ENCODE peak calls at places on chromosomes 2 and 18, in ten cellular contexts. O is fibroblast of lung; C is colonic mucosa; P is right cardiac atrium; E is MM.1S; T is H9; H is cardiac muscle cell; U is CD4-positive, alpha-beta memory T cell; V is heart right ventricle; D is psoas muscle. Y is an unnamed sample. For H3K9me3 and H3K4me1, the result is how much of the 10 kb centered on the place peaks cover.

GRCh38 chr2:96763511-96764252 is 3.0 kb downstream of the CNNM4 start:
- DNase-seq in O (no peak), C (peak), P (no peak), E (no peak), T (peak), H (peak), U (no peak), V (no peak), D (no peak), Y (no peak)

GRCh38 chr2:118971245-118972122 is 29.5 kb downstream of the MARCO start:
- DNase-seq in O (no peak), C (no peak), P (no peak), E (no peak), T (no peak), H (no peak), U (no peak), V (no peak), D (no peak), Y (no peak)

GRCh38 chr2:237498341-237498740 is 11.3 kb downstream of the MLPH start:
- DNase-seq in O (no peak), C (no peak), P (no peak), E (no peak), T (no peak), H (no peak), U (no peak), V (no peak), D (no peak), Y (peak)

GRCh38 chr18:39313992-39314391 is 1748.4 kb upstream of the CELF4 start:
- DNase-seq in O (no peak), C (no peak), P (no peak), E (no peak), T (no peak), H (no peak), U (no peak), V (no peak), D (no peak), Y (no peak)

GRCh38 chr18:57881818-57882413 is 78.8 kb upstream of the ATP8B1 start:
- DNase-seq in O (peak), C (peak), P (peak), E (peak), T (peak), H (peak), U (peak), V (peak), D (peak), Y (peak)

GRCh38 chr2:152483276-152483996 is 148.5 kb downstream of the FMNL2 start:
- DNase-seq in O (no peak), C (no peak), P (no peak), E (no peak), T (no peak), H (no peak), U (no peak), V (no peak), D (no peak), Y (no peak)

GRCh38 chr2:73297151-73297559 is 3.8 kb upstream of the EGR4 start:
- DNase-seq in O (no peak), C (no peak), P (no peak), E (no peak), T (no peak), H (peak), U (no peak), V (no peak), D (no peak), Y (no peak)

GRCh38 chr18:650428-650858 is 7.0 kb upstream of the TYMS start:
- DNase-seq in O (no peak), C (no peak), P (no peak), E (peak), T (no peak), H (no peak), U (no peak), V (no peak), D (no peak), Y (no peak)

GRCh38 chr2:121783180-121783579 is 27.7 kb downstream of the TSN start:
- DNase-seq in O (no peak), C (no peak), P (no peak), E (no peak), T (no peak), H (no peak), U (no peak), V (no peak), D (no peak), Y (no peak)

GRCh38 chr18:31104444-31104843 is 2.2 kb upstream of the DSC2 start:
- DNase-seq in O (no peak), C (no peak), P (no peak), E (no peak), T (no peak), H (no peak), U (no peak), V (no peak), D (no peak), Y (no peak)

GRCh38 chr2:56017784-56018183 is 94.2 kb upstream of the EFEMP1 start:
- DNase-seq in O (no peak), C (no peak), P (no peak), E (no peak), T (no peak), H (no peak), U (no peak), V (no peak), D (no peak), Y (no peak)

GRCh38 chr2:10240911-10241610 is 61.6 kb upstream of the HPCAL1 start:
- DNase-seq in O (no peak), C (no peak), P (no peak), E (no peak), T (no peak), H (no peak), U (no peak), V (no peak), D (no peak), Y (peak)

GRCh38 chr2:66537001-66537400 is 102.1 kb downstream of the MEIS1 start:
- DNase-seq in O (no peak), C (no peak), P (no peak), E (no peak), T (no peak), H (no peak), U (no peak), V (peak), D (no peak), Y (no peak)

GRCh38 chr2:216803803-216804202 is 56.1 kb downstream of the TNP1 start:
- DNase-seq in O (no peak), C (no peak), P (peak), E (no peak), T (no peak), H (no peak), U (no peak), V (peak), D (peak), Y (no peak)

GRCh38 chr18:3903341-3903740 is 453.4 kb downstream of the TGIF1 start:
- DNase-seq in O (peak), C (no peak), P (no peak), E (no peak), T (no peak), H (peak), U (no peak), V (no peak), D (no peak), Y (no peak)

GRCh38 chr2:191352536-191352935 is 107.3 kb downstream of the MYO1B start:
- DNase-seq in O (peak), C (no peak), P (no peak), E (no peak), T (no peak), H (peak), U (no peak), V (no peak), D (no peak), Y (no peak)

GRCh38 chr18:61950371-61950770 is 57.6 kb upstream of the RNF152 start:
- DNase-seq in O (no peak), C (no peak), P (no peak), E (no peak), T (no peak), H (no peak), U (no peak), V (no peak), D (no peak), Y (no peak)

GRCh38 chr2:17813742-17814458 is 2.4 kb upstream of the MSGN1 start:
- DNase-seq in O (no peak), C (no peak), P (peak), E (peak), T (no peak), H (peak), U (no peak), V (peak), D (peak), Y (no peak)

GRCh38 chr2:207640160-207640559 is 15.0 kb upstream of the METTL21A start:
- DNase-seq in O (no peak), C (no peak), P (no peak), E (no peak), T (no peak), H (no peak), U (no peak), V (no peak), D (no peak), Y (no peak)

GRCh38 chr2:582792-583528 is 94.2 kb downstream of the TMEM18 start:
- DNase-seq in O (no peak), C (no peak), P (no peak), E (no peak), T (no peak), H (no peak), U (no peak), V (no peak), D (no peak), Y (no peak)

GRCh38 chr18:77103991-77104521 is 28.5 kb downstream of the MBP start:
- DNase-seq in O (no peak), C (no peak), P (no peak), E (no peak), T (no peak), H (peak), U (no peak), V (no peak), D (no peak), Y (no peak)

GRCh38 chr2:36356990-36357505 is 1.5 kb downstream of the CRIM1 start:
- DNase-seq in O (no peak), C (no peak), P (peak), E (peak), T (no peak), H (no peak), U (no peak), V (peak), D (no peak), Y (no peak)

GRCh38 chr2:221312634-221313033 is 259.5 kb downstream of the EPHA4 start:
- DNase-seq in O (no peak), C (no peak), P (no peak), E (no peak), T (no peak), H (no peak), U (peak), V (no peak), D (no peak), Y (no peak)

GRCh38 chr18:3248670-3249359 is 1.2 kb downstream of the MYL12A start:
- DNase-seq in O (peak), C (peak), P (no peak), E (peak), T (no peak), H (peak), U (peak), V (peak), D (no peak), Y (no peak)

GRCh38 chr2:45696708-45697107 is 45.2 kb downstream of the PRKCE start:
- DNase-seq in O (no peak), C (no peak), P (no peak), E (no peak), T (no peak), H (no peak), U (no peak), V (no peak), D (no peak), Y (no peak)

GRCh38 chr2:68951899-68952298 is 794 bp downstream of the GKN2 start:
- DNase-seq in O (no peak), C (no peak), P (no peak), E (no peak), T (no peak), H (no peak), U (no peak), V (no peak), D (no peak), Y (no peak)

GRCh38 chr2:239302808-239303557 is 97.8 kb downstream of the HDAC4 start:
- DNase-seq in O (no peak), C (no peak), P (no peak), E (no peak), T (no peak), H (no peak), U (no peak), V (no peak), D (no peak), Y (peak)

GRCh38 chr18:3485153-3486149 is 35.5 kb downstream of the TGIF1 start:
- DNase-seq in O (no peak), C (no peak), P (no peak), E (no peak), T (no peak), H (no peak), U (no peak), V (no peak), D (no peak), Y (no peak)

GRCh38 chr2:240237609-240238151 is 97.2 kb upstream of the OTOS start:
- DNase-seq in O (peak), C (peak), P (peak), E (no peak), T (no peak), H (peak), U (no peak), V (peak), D (no peak), Y (no peak)

GRCh38 chr2:168819829-168820489 is 17.5 kb downstream of the NOSTRIN start:
- DNase-seq in O (no peak), C (no peak), P (no peak), E (no peak), T (no peak), H (no peak), U (no peak), V (no peak), D (no peak), Y (no peak)

GRCh38 chr2:207126724-207127314 is 38.9 kb downstream of the KLF7 start:
- DNase-seq in O (peak), C (no peak), P (no peak), E (no peak), T (no peak), H (peak), U (no peak), V (no peak), D (no peak), Y (no peak)

GRCh38 chr2:197803033-197803444 is 1.4 kb upstream of the PLCL1 start:
- DNase-seq in O (peak), C (no peak), P (no peak), E (peak), T (no peak), H (peak), U (peak), V (peak), D (no peak), Y (no peak)

GRCh38 chr2:240647503-240648154 is 22.3 kb downstream of the GPR35 start:
- DNase-seq in O (no peak), C (no peak), P (peak), E (no peak), T (peak), H (no peak), U (no peak), V (no peak), D (no peak), Y (no peak)

DNA sequence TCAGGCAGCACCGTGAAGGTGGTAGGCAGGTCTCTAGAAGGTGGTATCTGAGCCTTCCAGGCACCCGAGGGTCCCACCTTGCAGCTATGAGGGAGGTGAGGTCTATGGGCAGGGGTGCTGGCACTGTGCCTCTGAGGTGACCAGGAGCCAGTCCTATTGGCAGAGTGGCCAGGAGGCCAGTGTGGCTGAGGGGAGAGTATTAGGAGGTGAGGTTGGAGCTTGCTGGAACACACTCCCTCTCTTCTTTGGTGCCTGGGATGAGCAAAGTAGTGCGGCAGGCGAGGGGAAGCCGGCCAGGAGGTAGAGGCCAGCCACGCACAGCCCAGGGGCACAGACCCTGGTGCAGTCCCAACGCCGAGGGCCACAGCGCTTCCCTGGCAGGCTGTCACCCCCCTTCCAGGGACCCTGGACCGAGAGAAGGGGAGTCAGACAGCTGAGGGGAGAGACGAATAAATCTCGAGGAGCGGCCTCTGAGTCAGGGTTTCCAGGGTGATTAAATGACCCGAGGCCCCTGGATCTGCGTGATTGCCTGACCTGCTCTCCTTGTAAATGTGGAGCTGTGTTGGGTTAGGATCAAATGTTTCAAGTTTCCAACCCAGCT is 167.1 kb downstream of the SEPTIN10 start:
- DNase-seq in O (no peak), C (no peak), P (no peak), E (no peak), T (no peak), H (no peak), U (no peak), V (no peak), D (no peak), Y (no peak)
- H3K27ac ChIP-seq in O (peak), C (no peak), P (no peak), E (no peak), T (no peak), H (no peak), U (no peak), V (no peak), D (peak), Y (no peak)

DNA sequence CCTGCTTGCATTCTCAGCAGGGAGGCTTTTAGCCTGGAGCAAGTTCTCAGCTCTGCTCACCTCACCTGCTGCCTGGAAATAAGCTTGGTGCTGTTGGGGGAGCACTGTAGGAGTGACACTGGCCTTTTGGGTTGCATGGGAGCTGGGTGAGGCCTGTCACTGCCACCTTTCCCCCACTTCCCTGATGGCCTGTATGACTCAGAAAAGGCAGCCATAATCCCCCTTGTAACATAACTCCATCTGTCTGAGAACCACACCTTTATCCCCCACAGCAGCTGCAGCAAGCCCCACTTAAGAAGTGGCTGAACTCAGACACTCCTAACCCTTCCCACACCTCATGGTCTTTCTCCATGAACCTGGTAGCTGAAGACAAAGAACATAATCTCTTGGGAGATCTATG is 258.8 kb upstream of the OSR1 start:
- DNase-seq in O (peak), C (no peak), P (no peak), E (no peak), T (no peak), H (no peak), U (no peak), V (no peak), D (no peak), Y (no peak)
- H3K9me3 ChIP-seq in O (under half), C (under half), P (under half), E (under half), T (under half), H (under half), U (under half), V (under half), D (under half), Y (under half)

DNA sequence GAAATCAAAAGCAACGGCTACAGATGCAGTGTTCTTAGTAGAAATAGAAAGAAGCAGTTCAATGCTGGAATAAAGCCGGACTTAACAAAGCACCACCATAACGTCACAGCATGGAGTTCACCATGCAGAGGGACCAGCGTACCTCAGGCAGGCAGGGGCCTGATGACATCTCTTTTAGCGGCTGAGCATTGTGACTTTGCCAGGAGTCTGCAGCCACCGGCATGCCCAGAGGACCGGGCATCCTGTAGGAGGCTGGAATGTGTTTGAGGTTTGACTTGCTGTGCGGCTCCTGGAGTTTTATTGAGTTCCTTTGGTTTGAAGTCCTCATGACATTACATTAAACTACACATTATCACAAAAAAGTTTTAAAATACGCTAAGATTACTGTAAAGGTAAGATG is 139.8 kb downstream of the UXS1 start:
- DNase-seq in O (no peak), C (no peak), P (no peak), E (no peak), T (no peak), H (no peak), U (no peak), V (no peak), D (no peak), Y (no peak)
- H3K4me1 ChIP-seq in O (under half), C (under half), P (under half), E (under half), T (under half), H (under half), U (half or more), V (under half), D (under half), Y (under half)

GRCh38 chr2:11865378-11865777 is 118.9 kb downstream of the LPIN1 start:
- DNase-seq in O (no peak), C (peak), P (no peak), E (no peak), T (peak), H (no peak), U (no peak), V (no peak), D (no peak), Y (no peak)
- H3K27ac ChIP-seq in O (no peak), C (no peak), P (no peak), E (no peak), T (no peak), H (no peak), U (no peak), V (no peak), D (no peak), Y (no peak)

DNA sequence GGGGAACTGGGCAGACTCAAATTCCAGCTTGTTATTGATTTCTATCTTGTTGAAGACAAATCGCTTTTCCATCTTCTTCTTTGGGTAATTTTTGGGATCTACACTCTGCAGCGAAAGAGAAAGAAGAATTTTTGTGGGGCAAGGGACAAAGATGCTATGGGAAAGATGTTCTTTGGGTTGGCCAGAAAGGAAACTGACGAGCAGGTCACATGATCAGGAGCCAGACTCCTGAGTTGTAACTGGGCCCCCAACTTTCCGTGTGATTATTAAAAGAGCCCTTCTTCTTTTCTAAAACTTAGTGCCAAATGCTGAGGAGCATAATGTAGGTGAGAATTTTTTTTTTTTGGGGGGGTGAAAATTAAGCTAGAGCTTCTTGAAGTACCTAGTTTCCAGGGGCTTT is 6.1 kb downstream of the IL1B start:
- DNase-seq in O (no peak), C (no peak), P (no peak), E (no peak), T (no peak), H (no peak), U (no peak), V (no peak), D (no peak), Y (no peak)
- H3K9me3 ChIP-seq in O (under half), C (under half), P (under half), E (under half), T (under half), H (under half), U (under half), V (under half), D (under half), Y (under half)

GRCh38 chr2:144453039-144453336 is 66.9 kb downstream of the ZEB2 start:
- DNase-seq in O (peak), C (no peak), P (no peak), E (no peak), T (no peak), H (peak), U (no peak), V (no peak), D (no peak), Y (no peak)
- H3K4me1 ChIP-seq in O (under half), C (under half), P (under half), E (under half), T (under half), H (half or more), U (under half), V (under half), D (under half), Y (under half)

GRCh38 chr2:234374671-234375245 is 122.1 kb downstream of the ARL4C start:
- DNase-seq in O (peak), C (no peak), P (no peak), E (no peak), T (no peak), H (peak), U (no peak), V (no peak), D (no peak), Y (no peak)
- H3K27ac ChIP-seq in O (no peak), C (no peak), P (no peak), E (no peak), T (no peak), H (no peak), U (no peak), V (no peak), D (no peak), Y (no peak)